ENCODE peak calls at places on chromosomes 11 and 22, in six cellular contexts. Q, N, K, V, Z and W are unnamed samples.

GRCh38 chr11:79428406-79428805 is 12.4 kb downstream of the TENM4 start:
- DNase-seq in Q (peak; percentile 82), K (no peak), Z (no peak), N (no peak), V (no peak), W (no peak)

GRCh38 chr22:26536056-26536761 is 23.9 kb upstream of the TFIP11 start:
- DNase-seq in Z (no peak), K (no peak), V (no peak), Q (no peak), N (no peak), W (no peak)

GRCh38 chr11:60957188-60957587 is 5.2 kb upstream of the SLC15A3 start:
- DNase-seq in K (no peak), V (no peak), Z (no peak), Q (no peak), N (no peak), W (no peak)

GRCh38 chr11:75146711-75147110 is 4.2 kb upstream of the SLCO2B1 start:
- DNase-seq in Z (no peak), K (no peak), Q (no peak), V (no peak), N (no peak), W (no peak)

GRCh38 chr11:45079075-45079444 is 67.4 kb upstream of the PRDM11 start:
- DNase-seq in Q (no peak), Z (no peak), N (no peak), V (no peak), K (peak; percentile 62), W (no peak)

GRCh38 chr11:90113541-90113940 is 20.9 kb upstream of the NAALAD2 start:
- DNase-seq in Q (no peak), N (no peak), Z (no peak), V (no peak), K (no peak), W (no peak)

GRCh38 chr11:117985953-117986887 is at the start of gene IL10RA:
- DNase-seq in Z (peak; percentile 82), Q (peak; percentile 81), K (peak; percentile 94), V (peak; percentile 79), N (peak; percentile 90), W (peak; percentile 70)

GRCh38 chr22:49672013-49672516 is 155.6 kb downstream of the BRD1 start:
- DNase-seq in V (no peak), Z (no peak), Q (no peak), N (no peak), K (no peak), W (no peak)

GRCh38 chr22:49632199-49633009 is 195.3 kb downstream of the BRD1 start:
- DNase-seq in K (peak; percentile 93), N (peak; percentile 44), V (peak; percentile 62), Z (no peak), Q (peak; percentile 69), W (peak; percentile 52)

GRCh38 chr11:26704249-26704648 is 17.6 kb downstream of the SLC5A12 start:
- DNase-seq in N (peak; percentile 59), Q (no peak), K (no peak), Z (no peak), V (no peak), W (no peak)

GRCh38 chr22:19663286-19663815 is 51.0 kb upstream of the SEPTIN5 start:
- DNase-seq in K (no peak), Q (peak; percentile 90), N (peak; percentile 39), Z (no peak), V (peak; percentile 45), W (peak; percentile 84)

GRCh38 chr22:32969502-32969901 is 88.7 kb downstream of the SYN3 start:
- DNase-seq in K (no peak), Z (no peak), V (no peak), Q (no peak), N (no peak), W (no peak)

GRCh38 chr11:2314525-2315394 is 12.9 kb downstream of the TSPAN32 start:
- DNase-seq in K (no peak), Z (no peak), N (peak; percentile 73), Q (peak; percentile 82), V (peak; percentile 99), W (peak; percentile 96)

GRCh38 chr11:13118194-13118593 is 109.1 kb downstream of the RASSF10 start:
- DNase-seq in Q (no peak), Z (no peak), K (no peak), V (no peak), N (no peak), W (peak; percentile 87)

GRCh38 chr11:112241486-112241885 is 15.3 kb downstream of the PTS start:
- DNase-seq in K (no peak), Q (no peak), N (no peak), Z (no peak), V (no peak), W (no peak)

GRCh38 chr11:12377824-12378593 is 638 bp downstream of the PARVA start:
- DNase-seq in N (peak; percentile 86), Z (peak; percentile 28), V (peak; percentile 73), Q (peak; percentile 91), K (peak; percentile 90), W (peak; percentile 94)

GRCh38 chr11:71112454-71112853 is 139.9 kb downstream of the SHANK2 start:
- DNase-seq in N (no peak), Q (no peak), V (no peak), Z (no peak), K (no peak), W (no peak)

GRCh38 chr11:65593518-65594414 is 1.8 kb downstream of the KCNK7 start:
- DNase-seq in N (no peak), V (no peak), K (peak; percentile 73), Z (peak; percentile 30), Q (peak; percentile 77), W (no peak)

GRCh38 chr11:65590240-65590738 is 5.3 kb downstream of the KCNK7 start:
- DNase-seq in Q (no peak), N (no peak), K (no peak), V (peak; percentile 74), Z (no peak), W (no peak)

GRCh38 chr11:65594991-65595920 is at the start of gene KCNK7:
- DNase-seq in V (no peak), Q (no peak), K (no peak), Z (no peak), N (no peak), W (no peak)

GRCh38 chr11:65591939-65592814 is 3.4 kb downstream of the KCNK7 start:
- DNase-seq in K (peak; percentile 87), N (peak; percentile 75), V (peak; percentile 42), Z (no peak), Q (no peak), W (no peak)

DNA sequence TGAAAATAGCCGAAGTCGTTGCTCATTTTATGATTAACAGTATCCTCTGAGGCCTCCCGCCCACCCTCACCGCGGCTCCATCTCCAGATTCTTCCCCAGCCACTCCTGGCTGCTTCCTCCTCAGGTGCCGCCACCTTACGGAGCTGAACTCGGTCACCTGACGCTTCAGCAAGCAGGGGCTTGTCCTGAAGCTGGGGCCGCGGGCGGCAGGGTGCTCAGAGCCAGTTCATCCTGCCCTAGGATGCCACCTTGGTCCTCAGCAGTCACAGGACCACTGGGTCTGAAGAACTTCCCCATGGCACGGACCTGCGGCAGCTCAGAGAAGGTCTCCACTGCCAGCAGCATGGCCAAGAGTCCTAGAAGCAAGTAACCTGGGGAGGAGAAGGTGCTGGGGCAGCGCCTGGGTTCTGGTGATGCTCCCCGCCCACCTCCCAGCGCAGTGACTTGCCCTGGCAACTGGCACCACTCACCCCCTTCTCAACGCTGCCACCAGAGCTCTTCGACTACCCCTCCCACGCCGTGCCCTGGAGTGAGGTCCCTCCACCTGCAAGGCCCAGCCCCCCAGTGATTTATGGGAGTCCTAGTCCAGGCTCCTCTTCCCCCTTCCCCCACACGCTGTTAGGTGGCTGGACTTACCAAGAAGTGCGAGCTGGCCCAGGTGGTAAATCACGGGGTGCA is 2.6 kb downstream of the KCNK7 start:
- DNase-seq in Q (no peak), N (no peak), K (no peak), Z (no peak), V (no peak), W (no peak)
- H3K4me3 ChIP-seq in Q (no peak overlapping the region), N (peak overlapping the region; percentile 17), K (peak overlapping the region; percentile 54), Z (no peak overlapping the region), V (no peak overlapping the region), W (no peak overlapping the region)

GRCh38 chr11:78282821-78283220 is 94.1 kb downstream of the USP35 start:
- DNase-seq in V (no peak), N (no peak), Q (no peak), K (no peak), Z (no peak), W (no peak)
- H3K9me3 ChIP-seq in V (no peaks in the 10 kb centered on the region), N (no peaks in the 10 kb centered on the region), Q (no peaks in the 10 kb centered on the region), K (no peaks in the 10 kb centered on the region), Z (no peaks in the 10 kb centered on the region), W (no peaks in the 10 kb centered on the region)

DNA sequence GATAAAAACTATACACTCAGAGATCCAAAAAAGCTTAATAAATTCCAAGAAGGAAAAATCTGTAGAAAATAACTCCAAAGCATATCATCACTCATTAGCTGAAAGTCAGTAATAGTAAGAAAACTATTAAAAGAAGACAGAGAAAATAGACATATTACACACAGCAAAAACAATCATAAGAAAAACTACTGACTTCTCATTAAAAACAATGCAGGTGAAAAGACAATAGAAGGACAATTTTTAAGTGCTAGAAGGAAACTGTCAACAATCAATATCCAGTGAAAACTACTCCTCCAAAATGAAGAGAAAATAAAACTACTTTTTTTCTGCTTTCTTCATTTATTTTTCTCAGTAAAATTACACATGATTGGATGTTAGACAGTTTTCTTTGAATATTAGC is 56.5 kb downstream of the BLID start:
- DNase-seq in V (no peak), Q (no peak), N (no peak), K (no peak), Z (no peak), W (no peak)
- H3K36me3 ChIP-seq in V (no peaks in the 10 kb centered on the region), Q (no peaks in the 10 kb centered on the region), N (no peaks in the 10 kb centered on the region), K (peaks cover 5% of the 10 kb centered on the region), Z (no peaks in the 10 kb centered on the region), W (peaks cover 3% of the 10 kb centered on the region)

DNA sequence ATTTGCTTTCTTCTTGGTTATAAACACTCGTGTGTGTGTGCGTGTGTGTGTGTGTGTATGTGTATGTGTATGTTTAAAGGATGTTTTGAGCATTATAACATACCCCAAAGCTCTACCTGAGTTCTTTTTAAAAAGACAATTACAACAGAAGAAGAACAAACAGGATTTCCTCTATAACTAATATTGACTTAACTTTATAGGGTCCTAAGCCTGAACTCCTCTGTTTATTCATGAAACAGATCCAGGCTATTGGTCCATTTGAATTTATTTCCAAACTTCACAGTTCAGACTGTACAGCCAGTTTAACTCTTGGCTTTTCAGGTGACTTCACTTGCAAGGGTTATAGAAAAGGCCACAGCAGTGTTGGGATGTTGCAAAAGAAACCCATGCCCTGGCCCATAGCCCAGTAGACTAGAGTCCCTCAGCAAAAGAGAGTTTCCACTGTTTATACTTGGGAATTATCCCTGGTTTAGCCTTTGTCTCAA is 23.5 kb upstream of the PDE3B start:
- DNase-seq in K (no peak), V (no peak), Z (no peak), N (peak; percentile 47), Q (no peak), W (no peak)
- H3K4me3 ChIP-seq in K (no peak overlapping the region), V (no peak overlapping the region), Z (no peak overlapping the region), N (no peak overlapping the region), Q (no peak overlapping the region), W (no peak overlapping the region)

DNA sequence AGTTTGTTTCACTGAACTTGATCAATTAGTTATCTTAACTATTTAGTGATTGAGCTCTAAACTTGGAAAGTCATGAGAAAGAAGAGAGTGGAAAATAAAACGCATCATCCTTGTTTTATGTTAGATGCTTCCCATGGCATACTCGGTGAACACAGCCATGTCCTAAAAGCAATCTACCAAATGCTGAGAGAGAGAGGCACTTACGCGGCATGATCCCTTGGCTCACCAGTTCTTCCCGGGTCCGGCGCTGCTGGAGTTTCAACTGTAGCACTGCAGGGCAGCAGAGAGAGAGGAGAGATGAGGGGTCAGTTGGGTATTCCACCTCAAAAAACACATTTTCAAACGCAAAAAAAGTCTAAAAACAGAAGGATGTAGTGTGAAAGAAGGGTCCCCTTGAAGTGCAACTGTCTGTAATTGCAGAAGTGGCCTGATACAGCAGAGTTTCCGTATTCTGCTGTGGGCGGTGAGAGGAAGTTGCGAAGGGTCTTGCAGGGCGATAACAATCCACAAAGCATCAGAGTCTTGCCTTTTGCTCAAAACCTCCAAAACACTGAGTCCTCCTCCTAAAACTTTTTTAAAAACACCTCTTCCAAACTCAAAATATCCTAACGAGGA is 92.7 kb downstream of the SGSM3 start:
- DNase-seq in Z (peak; percentile 36), V (no peak), N (peak; percentile 28), K (no peak), Q (no peak), W (no peak)
- H3K9me3 ChIP-seq in Z (no peaks in the 10 kb centered on the region), V (no peaks in the 10 kb centered on the region), N (no peaks in the 10 kb centered on the region), K (no peaks in the 10 kb centered on the region), Q (no peaks in the 10 kb centered on the region), W (no peaks in the 10 kb centered on the region)